ENCODE peak calls at places on chromosomes 6 and 20, in eight cellular contexts. O is activated effector memory CD4-positive, alpha-beta T cell treated with anti-CD3 and anti-CD28 coated beads, Interleukin-2, amount 50 U/mL, for 16 hours; I is heart left ventricle; Q is activated gamma-delta T cell treated with Interleukin-2 at 50 U/mL for 16 hours; A is ecto neural progenitor cell; F is stimulated activated CD4-positive, alpha-beta T cell treated with anti-CD3 and anti-CD28 coated beads, Interleukin-15, amount 100 ng/mL, for 1 hour; R is ELR; B is colonic mucosa. W is an unnamed sample.

GRCh38 chr20:19659468-19659867 is 98.6 kb upstream of the RIN2 start:
- DNase-seq in O (no peak), R (no peak), A (no peak), Q (no peak), B (no peak), I (no peak), F (no peak), W (no peak)

GRCh38 chr6:168192195-168192900 is 113.3 kb upstream of the FRMD1 start:
- DNase-seq in I (peak), R (no peak), F (no peak), O (no peak), B (peak), A (no peak), Q (no peak), W (peak)

GRCh38 chr6:1554241-1554880 is 55.4 kb upstream of the FOXC1 start:
- DNase-seq in A (no peak), O (no peak), B (no peak), R (peak), F (no peak), Q (no peak), I (no peak), W (no peak)

GRCh38 chr20:61112515-61112914 is 139.5 kb upstream of the CDH4 start:
- DNase-seq in I (no peak), R (no peak), A (no peak), F (no peak), O (peak), Q (no peak), B (no peak), W (no peak)

GRCh38 chr6:157198425-157199279 is 124.7 kb downstream of the TMEM242 start:
- DNase-seq in I (no peak), A (no peak), R (no peak), Q (no peak), O (no peak), F (no peak), B (peak), W (peak)

GRCh38 chr20:199996-200395 is 10.5 kb upstream of the DEFB128 start:
- DNase-seq in B (no peak), Q (no peak), F (no peak), I (no peak), R (peak), A (no peak), O (no peak), W (no peak)

GRCh38 chr20:63701329-63702035 is 5.0 kb downstream of the TNFRSF6B start:
- DNase-seq in R (no peak), O (peak), I (no peak), B (no peak), F (no peak), A (no peak), Q (peak), W (no peak)

GRCh38 chr6:143286280-143286795 is 164.2 kb downstream of the ADAT2 start:
- DNase-seq in F (no peak), R (no peak), Q (no peak), I (no peak), B (no peak), O (no peak), A (no peak), W (no peak)

GRCh38 chr6:158818580-158819212 is 472 bp downstream of the EZR start:
- DNase-seq in B (peak), R (peak), F (peak), A (peak), O (peak), I (peak), Q (peak), W (peak)

GRCh38 chr6:151805286-151805840 is 2.1 kb upstream of the ESR1 start:
- DNase-seq in A (peak), F (no peak), B (no peak), R (no peak), I (no peak), Q (no peak), O (no peak), W (no peak)

GRCh38 chr6:152636675-152637421 is at the start of gene SYNE1:
- DNase-seq in O (no peak), B (no peak), I (peak), F (no peak), R (peak), A (peak), Q (peak), W (peak)

W was measured in NCI-H748 treated with DMSO at 0.1 percent for 48 hours.